ENCODE peak calls at places on chromosomes 13 and 19, in ten cellular contexts. P is NCI-H1105 treated with DMSO at 0.1 percent for 48 hours; S is stimulated activated CD4-positive, alpha-beta T cell treated with anti-CD3 and anti-CD28 coated beads, TNF-alpha, amount 100 ng/mL, for 48 hours; A is left ventricle myocardium inferior; K is activated T-cell treated with anti-CD3 and anti-CD28 coated beads, Interleukin-2, amount 50 U/mL, for 24 hours; D is breast epithelium; O is adrenal gland; W is dorsolateral prefrontal cortex; R is kidney epithelial cell; X is M059J. E is an unnamed sample.

GRCh38 chr19:39253374-39254149 is 4.9 kb upstream of the IFNL4 start:
- DNase-seq in P (no peak), S (no peak), A (no peak), K (no peak), D (no peak), O (no peak), W (no peak), R (no peak), X (no peak), E (no peak)

GRCh38 chr19:369876-370275 is 25.3 kb upstream of the MIER2 start:
- DNase-seq in P (no peak), S (no peak), A (no peak), K (no peak), D (no peak), O (no peak), W (peak), R (no peak), X (no peak), E (no peak)

GRCh38 chr19:48918801-48919247 is 14.7 kb upstream of the DHDH start:
- DNase-seq in P (no peak), S (no peak), A (no peak), K (no peak), D (no peak), O (no peak), W (no peak), R (no peak), X (peak), E (peak)

GRCh38 chr13:113442985-113443362 is 10.3 kb downstream of the ADPRHL1 start:
- DNase-seq in P (no peak), S (no peak), A (no peak), K (no peak), D (no peak), O (no peak), W (no peak), R (no peak), X (no peak), E (no peak)

GRCh38 chr13:50081106-50081898 is 66.1 kb downstream of the KCNRG start:
- DNase-seq in P (peak), S (peak), A (peak), K (peak), D (peak), O (peak), W (no peak), R (no peak), X (peak), E (peak)

GRCh38 chr13:63901630-63902029 is 2486.0 kb upstream of the PCDH20 start:
- DNase-seq in P (no peak), S (no peak), A (no peak), K (no peak), D (no peak), O (no peak), W (no peak), R (no peak), X (peak), E (peak)

GRCh38 chr13:112328936-112329335 is 47.2 kb upstream of the SPACA7 start:
- DNase-seq in P (no peak), S (no peak), A (no peak), K (no peak), D (no peak), O (no peak), W (no peak), R (no peak), X (no peak), E (no peak)

GRCh38 chr13:49097374-49097773 is 121.7 kb downstream of the FNDC3A start:
- DNase-seq in P (no peak), S (no peak), A (no peak), K (no peak), D (peak), O (no peak), W (no peak), R (no peak), X (peak), E (no peak)

GRCh38 chr13:86601351-86601750 is 802.1 kb upstream of the SLITRK6 start:
- DNase-seq in P (no peak), S (no peak), A (no peak), K (no peak), D (no peak), O (no peak), W (no peak), R (peak), X (no peak), E (no peak)

GRCh38 chr13:87810391-87810801 is 139.2 kb downstream of the SLITRK5 start:
- DNase-seq in P (no peak), S (no peak), A (no peak), K (no peak), D (no peak), O (no peak), W (no peak), R (no peak), X (no peak), E (no peak)

GRCh38 chr19:36115453-36116343 is at the start of gene TBCB:
- DNase-seq in P (no peak), S (peak), A (peak), K (peak), D (no peak), O (no peak), W (no peak), R (no peak), X (no peak), E (peak)

E was measured in NCI-H82.